ENCODE peak calls at places on chromosomes 5 and 9, in four cellular contexts. F is pancreas, R is OCI-LY7, L is GM10248. P is an unnamed sample.

GRCh38 chr9:105206821-105207699 is 37.4 kb upstream of the SLC44A1 start:
- DNase-seq in F (no peak), R (no peak), L (no peak), P (no peak)

GRCh38 chr5:92380069-92380770 is 997.1 kb upstream of the ARRDC3 start:
- DNase-seq in F (no peak), R (no peak), L (no peak), P (no peak)

GRCh38 chr5:66164044-66164790 is 20.1 kb downstream of the SREK1 start:
- DNase-seq in F (no peak), R (no peak), L (no peak), P (no peak)

GRCh38 chr5:72242796-72243475 is 77.1 kb downstream of the MRPS27 start:
- DNase-seq in F (no peak), R (no peak), L (no peak), P (no peak)

GRCh38 chr9:5111696-5112095 is 73.7 kb downstream of the INSL6 start:
- DNase-seq in F (no peak), R (no peak), L (no peak), P (peak)

GRCh38 chr9:97462914-97463313 is 38.6 kb upstream of the TMOD1 start:
- DNase-seq in F (no peak), R (no peak), L (no peak), P (no peak)

GRCh38 chr5:156326718-156327259 is at the start of gene SGCD:
- DNase-seq in F (peak), R (no peak), L (no peak), P (no peak)

GRCh38 chr5:134552301-134552700 is 26.8 kb downstream of the JADE2 start:
- DNase-seq in F (peak), R (no peak), L (no peak), P (no peak)

GRCh38 chr9:101504188-101504587 is 29.5 kb upstream of the RNF20 start:
- DNase-seq in F (no peak), R (no peak), L (no peak), P (no peak)

GRCh38 chr5:125484272-125485002 is 738.0 kb upstream of the ZNF608 start:
- DNase-seq in F (peak), R (no peak), L (no peak), P (no peak)

DNA sequence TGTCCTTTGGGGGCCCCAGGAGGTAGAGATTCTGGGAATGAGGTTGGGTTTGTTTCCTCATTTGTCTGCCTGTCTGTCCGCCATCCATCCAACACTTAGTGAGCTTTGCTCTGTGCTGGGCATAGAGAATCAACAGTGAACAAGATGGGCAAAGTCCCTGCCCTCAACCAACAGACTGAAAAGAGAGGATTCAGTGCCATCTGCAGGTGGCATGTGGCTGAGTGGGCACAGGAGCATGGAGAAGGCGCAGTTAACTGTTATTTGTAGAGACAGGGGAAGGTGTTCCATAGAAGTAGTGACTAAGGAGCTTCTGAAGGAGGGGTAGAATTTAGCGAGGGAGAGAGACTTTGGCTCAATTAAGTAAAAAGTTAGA is 23.1 kb downstream of the POLR1E start:
- DNase-seq in F (no peak), R (no peak), L (no peak), P (no peak)
- TF ChIP-seq CTCF in F (no peak), R (peak), L (no peak), P (no peak)

GRCh38 chr9:100084734-100085133 is 14.1 kb downstream of the ERP44 start:
- DNase-seq in F (no peak), R (peak), L (peak), P (peak)
- TF ChIP-seq CTCF in F (no peak), R (no peak), L (no peak), P (no peak)

GRCh38 chr9:2761424-2761823 is 44.1 kb downstream of the KCNV2 start:
- DNase-seq in F (no peak), R (peak), L (no peak), P (no peak)
- TF ChIP-seq CTCF in F (no peak), R (no peak), L (no peak), P (no peak)

DNA sequence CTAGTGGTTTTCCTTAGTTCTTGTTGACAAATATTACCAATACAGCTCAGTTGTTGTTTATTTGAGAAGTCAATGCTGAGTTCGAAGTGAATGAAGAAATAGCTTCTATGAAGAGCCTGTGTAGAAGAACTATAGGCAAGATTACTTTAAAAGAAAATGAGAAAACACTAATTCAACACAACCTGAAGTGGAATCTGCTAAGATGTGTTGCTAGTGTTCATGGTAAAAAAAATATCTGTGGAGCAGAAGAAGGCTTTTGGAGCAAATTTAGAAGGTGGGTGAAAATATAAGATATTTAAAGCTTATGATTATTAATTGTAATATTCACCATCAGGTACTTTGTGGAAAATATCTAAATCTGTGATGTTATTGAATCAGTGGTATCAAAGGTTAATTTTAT is 2.5 kb upstream of the DOCK2 start:
- DNase-seq in F (no peak), R (no peak), L (no peak), P (no peak)
- TF ChIP-seq CTCF in F (no peak), R (no peak), L (no peak), P (no peak)